ENCODE peak calls at places on chromosome 12, in seven cellular contexts. R is fibroblast of mammary gland, H is spleen, I is suprapubic skin, P is fibroblast of pulmonary artery, E is PC-3, Z is astrocyte of the spinal cord. V is an unnamed sample.

GRCh38 chr12:56521590-56522371 is at the start of gene RBMS2:
- DNase-seq in Z (peak; percentile 95), P (peak; percentile 97), I (peak; percentile 86), E (peak; percentile 89), H (no peak), R (peak; percentile 93), V (peak; percentile 89)

GRCh38 chr12:13539051-13539450 is 342.5 kb downstream of the EMP1 start:
- DNase-seq in E (no peak), Z (no peak), P (no peak), R (peak; percentile 15), I (no peak), H (no peak), V (no peak)

GRCh38 chr12:49934505-49934904 is 16.0 kb upstream of the AQP2 start:
- DNase-seq in E (no peak), Z (no peak), I (no peak), H (no peak), R (no peak), P (peak; percentile 24), V (no peak)

GRCh38 chr12:131357152-131357747 is 353.6 kb upstream of the SFSWAP start:
- DNase-seq in I (peak; percentile 26), E (no peak), P (no peak), Z (no peak), R (no peak), H (no peak), V (no peak)

GRCh38 chr12:6508087-6508486 is 14.2 kb downstream of the NCAPD2 start:
- DNase-seq in E (no peak), R (no peak), I (no peak), P (no peak), H (no peak), Z (no peak), V (no peak)

GRCh38 chr12:95412826-95413311 is 61.1 kb upstream of the METAP2 start:
- DNase-seq in I (peak; percentile 31), R (peak; percentile 97), E (peak; percentile 92), Z (peak; percentile 96), H (no peak), P (peak; percentile 67), V (peak; percentile 88)

GRCh38 chr12:91211869-91212268 is 29.3 kb upstream of the DCN start:
- DNase-seq in Z (no peak), E (no peak), P (no peak), R (no peak), I (no peak), H (no peak), V (no peak)

GRCh38 chr12:3869860-3870259 is 3.3 kb downstream of the PARP11 start:
- DNase-seq in I (no peak), P (no peak), Z (no peak), H (no peak), R (no peak), E (no peak), V (no peak)

GRCh38 chr12:110373025-110373876 is 30.3 kb downstream of the ANAPC7 start:
- DNase-seq in Z (no peak), P (no peak), H (no peak), R (no peak), E (no peak), I (no peak), V (no peak)

GRCh38 chr12:42589465-42590323 is at the start of gene PRICKLE1:
- DNase-seq in Z (peak; percentile 74), P (peak; percentile 58), R (peak; percentile 48), H (peak; percentile 82), I (no peak), E (peak; percentile 57), V (peak; percentile 56)

GRCh38 chr12:94504386-94504785 is 44.7 kb upstream of the CEP83 start:
- DNase-seq in Z (no peak), E (no peak), P (no peak), H (no peak), I (no peak), R (no peak), V (no peak)

GRCh38 chr12:30753233-30753632 is 1.5 kb downstream of the CAPRIN2 start:
- DNase-seq in Z (peak; percentile 53), H (no peak), I (no peak), E (peak; percentile 43), P (peak; percentile 64), R (peak; percentile 54), V (peak; percentile 52)

GRCh38 chr12:19915392-19916192 is 452.7 kb upstream of the PDE3A start:
- DNase-seq in E (peak; percentile 36), I (no peak), P (peak; percentile 83), Z (peak; percentile 62), H (no peak), R (peak; percentile 75), V (peak; percentile 69)

GRCh38 chr12:6827982-6828670 is at the start of gene P3H3:
- DNase-seq in E (no peak), H (no peak), Z (peak; percentile 37), R (peak; percentile 63), I (no peak), P (peak; percentile 48), V (peak; percentile 68)

GRCh38 chr12:3920378-3921141 is 47.4 kb upstream of the PARP11 start:
- DNase-seq in Z (peak; percentile 43), E (no peak), R (no peak), I (no peak), P (no peak), H (no peak), V (peak; percentile 44)

GRCh38 chr12:104709692-104710435 is 248.2 kb downstream of the SLC41A2 start:
- DNase-seq in Z (no peak), H (no peak), P (no peak), E (no peak), I (no peak), R (peak; percentile 33), V (peak; percentile 59)

GRCh38 chr12:49716546-49716945 is 9.3 kb upstream of the FMNL3 start:
- DNase-seq in E (no peak), H (no peak), R (no peak), P (no peak), I (no peak), Z (no peak), V (no peak)

GRCh38 chr12:82326905-82327503 is 31.2 kb downstream of the CCDC59 start:
- DNase-seq in E (peak; percentile 52), Z (peak; percentile 46), I (no peak), H (no peak), P (peak; percentile 58), R (peak; percentile 47), V (peak; percentile 4)

GRCh38 chr12:24500466-24501232 is 448.3 kb downstream of the BCAT1 start:
- DNase-seq in I (no peak), P (no peak), R (peak; percentile 56), E (no peak), H (no peak), Z (peak; percentile 53), V (no peak)

GRCh38 chr12:57001448-57001906 is 4.9 kb downstream of the ZBTB39 start:
- DNase-seq in R (peak; percentile 65), H (peak; percentile 88), I (no peak), P (peak; percentile 76), E (peak; percentile 81), Z (peak; percentile 14), V (peak; percentile 75)

GRCh38 chr12:113278631-113279030 is 56.3 kb downstream of the SLC8B1 start:
- DNase-seq in Z (no peak), I (no peak), R (no peak), H (no peak), P (no peak), E (no peak), V (no peak)

GRCh38 chr12:104187446-104188155 is 28.0 kb upstream of the TXNRD1 start:
- DNase-seq in I (no peak), H (no peak), R (no peak), E (no peak), P (no peak), Z (no peak), V (no peak)

GRCh38 chr12:120979220-120979861 is 998 bp downstream of the HNF1A start:
- DNase-seq in P (no peak), Z (no peak), E (no peak), R (no peak), I (no peak), H (no peak), V (no peak)

GRCh38 chr12:120980800-120981368 is 2.5 kb downstream of the HNF1A start:
- DNase-seq in P (no peak), I (no peak), H (no peak), E (no peak), R (no peak), Z (no peak), V (no peak)

GRCh38 chr12:120978296-120979219 is at the start of gene HNF1A:
- DNase-seq in P (no peak), Z (no peak), E (no peak), I (no peak), H (no peak), R (no peak), V (no peak)

GRCh38 chr12:120979862-120980696 is 1.7 kb downstream of the HNF1A start:
- DNase-seq in P (no peak), R (no peak), E (no peak), Z (no peak), H (no peak), I (no peak), V (no peak)

GRCh38 chr12:120977531-120978295 is 630 bp upstream of the HNF1A start:
- DNase-seq in I (no peak), P (no peak), H (no peak), E (no peak), Z (no peak), R (no peak), V (no peak)
- H3K4me3 ChIP-seq in I (no peak overlapping the region), P (no peak overlapping the region), H (no peak overlapping the region), E (no peak overlapping the region), Z (no peak overlapping the region), R (no peak overlapping the region), V (no peak overlapping the region)

GRCh38 chr12:76156314-76156713 is 71.8 kb upstream of the NAP1L1 start:
- DNase-seq in R (no peak), P (no peak), I (no peak), H (no peak), E (no peak), Z (no peak), V (no peak)

GRCh38 chr12:76153616-76154015 is 69.1 kb upstream of the NAP1L1 start:
- DNase-seq in Z (no peak), P (no peak), R (no peak), I (no peak), E (no peak), H (no peak), V (no peak)

GRCh38 chr12:76155157-76155556 is 70.7 kb upstream of the NAP1L1 start:
- DNase-seq in H (no peak), R (no peak), E (no peak), I (no peak), P (no peak), Z (no peak), V (no peak)

GRCh38 chr12:76158518-76159321 is 74.2 kb upstream of the NAP1L1 start:
- DNase-seq in I (no peak), Z (peak; percentile 81), E (peak; percentile 80), R (peak; percentile 90), H (no peak), P (peak; percentile 70), V (peak; percentile 84)
- TF ChIP-seq CTCF in I (no peak), Z (peak; percentile 85), E (peak; percentile 91), R (peak; percentile 84), H (peak; percentile 59), P (peak; percentile 72), V (peak; percentile 72)

GRCh38 chr12:58481811-58482210 is 438.5 kb downstream of the LRIG3 start:
- DNase-seq in Z (no peak), I (no peak), H (no peak), P (no peak), E (no peak), R (no peak), V (no peak)
- H3K4me3 ChIP-seq in Z (no peak overlapping the region), I (no peak overlapping the region), H (no peak overlapping the region), P (no peak overlapping the region), E (no peak overlapping the region), R (no peak overlapping the region), V (no peak overlapping the region)

DNA sequence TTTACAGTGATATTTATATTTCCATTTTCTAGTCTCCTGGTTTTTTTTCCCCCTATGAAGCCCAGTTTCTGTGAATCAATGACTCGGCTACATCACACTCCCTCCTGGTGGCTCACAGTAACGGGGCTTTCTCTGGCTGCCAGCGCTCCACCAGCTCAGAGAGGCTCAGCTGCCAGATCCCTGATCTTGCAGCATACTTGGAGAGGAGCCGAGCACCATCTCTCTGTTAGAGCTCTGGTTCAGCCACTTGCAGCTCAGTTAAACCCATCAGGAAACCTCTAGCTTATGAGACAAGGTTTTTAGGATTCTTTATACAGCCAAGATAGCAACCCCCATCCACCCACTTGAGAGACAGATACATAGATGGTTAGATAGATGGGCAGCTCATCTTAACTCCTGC is 74.6 kb downstream of the CIT start:
- DNase-seq in Z (peak; percentile 51), P (peak; percentile 57), H (no peak), R (peak; percentile 77), I (peak; percentile 83), E (no peak), V (peak; percentile 92)
- TF ChIP-seq CTCF in Z (peak; percentile 4), P (peak; percentile 3), H (no peak), R (peak; percentile 10), I (no peak), E (no peak), V (no peak)